ENCODE peak calls at places on chromosomes 2 and 18, in four cellular contexts. Y is GM06990, W is cardiac muscle cell, T is activated B cell treated with CpG ODN at 0.5 μM for 24 hours. B is an unnamed sample.

GRCh38 chr2:117815946-117816345 is 1.5 kb downstream of the DDX18 start:
- DNase-seq in Y (no peak), W (no peak), T (no peak), B (no peak)

GRCh38 chr2:189880963-189881362 is 96.7 kb downstream of the PMS1 start:
- DNase-seq in Y (no peak), W (no peak), T (no peak), B (no peak)

GRCh38 chr2:86021396-86022378 is 84.0 kb downstream of the POLR1A start:
- DNase-seq in Y (no peak), W (no peak), T (no peak), B (no peak)

GRCh38 chr2:21500546-21500945 is 376.8 kb downstream of the TDRD15 start:
- DNase-seq in Y (no peak), W (no peak), T (no peak), B (no peak)

GRCh38 chr2:200455958-200456421 is 53.9 kb downstream of the KCTD18 start:
- DNase-seq in Y (peak; percentile 42), W (no peak), T (no peak), B (no peak)

GRCh38 chr2:208984376-208985100 is 439.3 kb upstream of the MAP2 start:
- DNase-seq in Y (no peak), W (no peak), T (no peak), B (no peak)

GRCh38 chr2:60961457-60961856 is 56.1 kb upstream of the PEX13 start:
- DNase-seq in Y (no peak), W (no peak), T (no peak), B (no peak)

GRCh38 chr18:3481696-3482210 is 31.8 kb downstream of the TGIF1 start:
- DNase-seq in Y (no peak), W (peak; percentile 63), T (no peak), B (peak; percentile 42)

GRCh38 chr2:101698419-101699190 is 1.1 kb downstream of the MAP4K4 start:
- DNase-seq in Y (no peak), W (peak; percentile 22), T (no peak), B (no peak)
- TF ChIP-seq CTCF in Y (no peak), W (no peak), T (no peak), B (no peak)

GRCh38 chr2:164696634-164697033 is 75.4 kb upstream of the GRB14 start:
- DNase-seq in Y (no peak), W (peak; percentile 7), T (no peak), B (no peak)
- TF ChIP-seq CTCF in Y (no peak), W (no peak), T (no peak), B (no peak)

GRCh38 chr2:166417669-166418068 is 41.9 kb upstream of the SCN9A start:
- DNase-seq in Y (no peak), W (no peak), T (no peak), B (no peak)
- TF ChIP-seq CTCF in Y (peak; percentile 20), W (peak; percentile 24), T (no peak), B (peak; percentile 28)

GRCh38 chr2:28414583-28414982 is 21.9 kb downstream of the FOSL2 start:
- DNase-seq in Y (no peak), W (no peak), T (no peak), B (no peak)

GRCh38 chr2:28411956-28412609 is 19.4 kb downstream of the FOSL2 start:
- DNase-seq in Y (no peak), W (no peak), T (no peak), B (no peak)

GRCh38 chr2:28413896-28414290 is 21.2 kb downstream of the FOSL2 start:
- DNase-seq in Y (no peak), W (no peak), T (no peak), B (no peak)

GRCh38 chr2:28412625-28413151 is 20.0 kb downstream of the FOSL2 start:
- DNase-seq in Y (no peak), W (no peak), T (no peak), B (no peak)

DNA sequence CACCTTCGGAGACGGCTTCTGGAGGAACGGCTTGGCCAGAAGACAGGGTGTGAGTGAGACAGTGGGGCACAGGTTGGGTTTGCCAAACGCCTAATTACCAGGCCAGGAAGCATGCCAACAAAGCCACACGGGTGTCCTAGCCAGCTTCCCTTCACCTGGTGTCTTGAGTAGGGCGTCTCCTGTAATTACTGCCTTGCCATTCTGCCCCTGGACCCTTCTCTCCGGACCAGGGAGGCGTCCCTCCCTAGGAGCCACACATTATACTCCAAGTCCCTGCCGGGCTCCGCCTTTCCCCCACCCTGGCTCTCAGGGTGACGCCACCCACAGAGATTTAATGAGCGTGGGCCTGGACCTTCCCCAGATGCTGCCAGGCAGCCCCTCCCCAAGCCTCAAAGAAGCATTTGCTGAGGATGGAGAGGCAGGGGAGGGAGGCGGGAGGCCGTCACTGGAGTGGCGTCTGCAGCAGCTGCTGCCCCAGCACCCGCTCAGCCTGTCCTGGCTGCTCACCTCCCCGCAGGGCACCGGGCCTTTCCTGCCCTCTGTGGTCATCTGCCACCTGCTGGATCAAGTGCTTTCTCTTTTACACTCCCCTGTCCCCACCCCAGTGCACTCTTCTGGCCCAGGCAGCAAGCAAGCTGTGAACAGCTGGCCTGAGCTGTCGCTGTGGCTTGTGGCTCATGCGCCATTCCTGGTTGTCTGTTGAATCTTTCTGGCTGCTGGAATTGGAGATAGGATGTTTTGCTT is 20.7 kb downstream of the FOSL2 start:
- DNase-seq in Y (no peak), W (no peak), T (no peak), B (no peak)
- TF ChIP-seq CTCF in Y (no peak), W (no peak), T (no peak), B (no peak)

GRCh38 chr2:26009567-26009963 is 24.3 kb upstream of the RAB10 start:
- DNase-seq in Y (no peak), W (no peak), T (no peak), B (no peak)

GRCh38 chr2:26010943-26011342 is 22.9 kb upstream of the RAB10 start:
- DNase-seq in Y (no peak), W (no peak), T (no peak), B (no peak)

GRCh38 chr2:26008095-26008494 is 25.8 kb upstream of the RAB10 start:
- DNase-seq in Y (no peak), W (no peak), T (no peak), B (no peak)

GRCh38 chr2:26011609-26011989 is 22.3 kb upstream of the RAB10 start:
- DNase-seq in Y (no peak), W (no peak), T (no peak), B (no peak)

DNA sequence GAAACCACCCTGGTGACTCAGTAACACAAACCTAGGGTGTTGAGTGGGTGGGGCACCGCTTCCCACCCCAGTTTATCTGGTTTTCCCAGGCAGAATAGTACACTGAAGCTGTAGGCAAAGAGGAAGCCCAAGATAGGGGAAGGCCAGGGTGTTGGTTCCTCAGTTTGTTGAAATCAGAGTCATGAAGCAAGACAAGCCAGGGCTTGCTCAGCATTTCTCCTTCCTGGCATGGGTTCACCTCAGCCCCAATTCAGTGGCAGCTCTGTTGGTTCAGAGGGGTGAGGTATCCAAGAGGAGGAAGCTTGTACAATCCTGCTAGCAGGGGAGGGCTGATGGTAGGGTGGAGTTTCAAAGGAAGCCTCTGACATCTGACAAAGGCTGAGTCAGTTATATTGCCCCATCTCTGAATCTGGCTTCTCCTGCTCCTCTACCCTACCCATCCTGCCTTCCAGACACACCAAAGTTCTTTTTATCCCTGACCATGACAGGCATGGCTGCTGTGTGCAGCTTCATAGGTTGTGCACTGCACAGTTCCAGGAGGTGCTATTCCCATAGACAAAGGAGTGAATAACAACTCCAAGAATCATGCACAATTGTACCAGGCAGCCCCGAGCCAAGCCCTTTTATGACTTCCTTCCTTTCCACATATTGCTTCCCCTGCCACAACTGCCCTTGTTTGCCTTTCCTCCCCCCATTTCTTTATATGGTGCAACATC is 24.9 kb upstream of the RAB10 start:
- DNase-seq in Y (no peak), W (no peak), T (no peak), B (no peak)
- TF ChIP-seq CTCF in Y (no peak), W (no peak), T (no peak), B (no peak)